ENCODE peak calls at places on chromosomes 4 and X, in seven cellular contexts. One of them, this sample, is unnamed.

GRCh38 chrX:10186355-10186754 is 29.6 kb downstream of the CLCN4 start:
- DNase-seq in T-helper 2 cell: no peak
- DNase-seq in tibial artery: no peak
- DNase-seq in ecto neural progenitor cell: no peak
- DNase-seq in stimulated activated CD4-positive, alpha-beta T cell treated with anti-CD3 and anti-CD28 coated beads, TNF-alpha, amount 100 ng/mL, for 4 hours: no peak
- DNase-seq in activated naive CD4-positive, alpha-beta T cell treated with anti-CD3 and anti-CD28 coated beads for 36 hours: no peak
- DNase-seq in omental fat pad: no peak
- DNase-seq in this sample: no peak

GRCh38 chr4:73170518-73171198 is 87.9 kb downstream of the ANKRD17 start:
- DNase-seq in stimulated activated CD4-positive, alpha-beta T cell treated with anti-CD3 and anti-CD28 coated beads, TNF-alpha, amount 100 ng/mL, for 4 hours: no peak
- DNase-seq in tibial artery: no peak
- DNase-seq in activated naive CD4-positive, alpha-beta T cell treated with anti-CD3 and anti-CD28 coated beads for 36 hours: no peak
- DNase-seq in T-helper 2 cell: no peak
- DNase-seq in ecto neural progenitor cell: no peak
- DNase-seq in omental fat pad: no peak
- DNase-seq in this sample: no peak

GRCh38 chr4:665381-665750 is 8.7 kb downstream of the ATP5ME start:
- DNase-seq in activated naive CD4-positive, alpha-beta T cell treated with anti-CD3 and anti-CD28 coated beads for 36 hours: no peak
- DNase-seq in T-helper 2 cell: no peak
- DNase-seq in tibial artery: no peak
- DNase-seq in stimulated activated CD4-positive, alpha-beta T cell treated with anti-CD3 and anti-CD28 coated beads, TNF-alpha, amount 100 ng/mL, for 4 hours: no peak
- DNase-seq in ecto neural progenitor cell: no peak
- DNase-seq in omental fat pad: no peak
- DNase-seq in this sample: no peak

GRCh38 chr4:174521800-174522182 is 497 bp downstream of the HPGD start:
- DNase-seq in ecto neural progenitor cell: peak
- DNase-seq in stimulated activated CD4-positive, alpha-beta T cell treated with anti-CD3 and anti-CD28 coated beads, TNF-alpha, amount 100 ng/mL, for 4 hours: no peak
- DNase-seq in omental fat pad: no peak
- DNase-seq in T-helper 2 cell: no peak
- DNase-seq in activated naive CD4-positive, alpha-beta T cell treated with anti-CD3 and anti-CD28 coated beads for 36 hours: peak
- DNase-seq in tibial artery: no peak
- DNase-seq in this sample: no peak

GRCh38 chrX:130094712-130095111 is 15.6 kb downstream of the ELF4 start:
- DNase-seq in T-helper 2 cell: no peak
- DNase-seq in stimulated activated CD4-positive, alpha-beta T cell treated with anti-CD3 and anti-CD28 coated beads, TNF-alpha, amount 100 ng/mL, for 4 hours: no peak
- DNase-seq in omental fat pad: no peak
- DNase-seq in ecto neural progenitor cell: no peak
- DNase-seq in tibial artery: no peak
- DNase-seq in activated naive CD4-positive, alpha-beta T cell treated with anti-CD3 and anti-CD28 coated beads for 36 hours: no peak
- DNase-seq in this sample: no peak

GRCh38 chr4:78372282-78372988 is 179.1 kb upstream of the ANXA3 start:
- DNase-seq in tibial artery: no peak
- DNase-seq in T-helper 2 cell: no peak
- DNase-seq in omental fat pad: no peak
- DNase-seq in activated naive CD4-positive, alpha-beta T cell treated with anti-CD3 and anti-CD28 coated beads for 36 hours: no peak
- DNase-seq in ecto neural progenitor cell: no peak
- DNase-seq in stimulated activated CD4-positive, alpha-beta T cell treated with anti-CD3 and anti-CD28 coated beads, TNF-alpha, amount 100 ng/mL, for 4 hours: no peak
- DNase-seq in this sample: no peak

GRCh38 chrX:45807572-45808425 is 607.1 kb upstream of the DIPK2B start:
- DNase-seq in activated naive CD4-positive, alpha-beta T cell treated with anti-CD3 and anti-CD28 coated beads for 36 hours: peak
- DNase-seq in ecto neural progenitor cell: no peak
- DNase-seq in stimulated activated CD4-positive, alpha-beta T cell treated with anti-CD3 and anti-CD28 coated beads, TNF-alpha, amount 100 ng/mL, for 4 hours: no peak
- DNase-seq in omental fat pad: no peak
- DNase-seq in T-helper 2 cell: no peak
- DNase-seq in tibial artery: no peak
- DNase-seq in this sample: no peak

GRCh38 chrX:38806875-38807601 is 5.8 kb downstream of the MID1IP1 start:
- DNase-seq in stimulated activated CD4-positive, alpha-beta T cell treated with anti-CD3 and anti-CD28 coated beads, TNF-alpha, amount 100 ng/mL, for 4 hours: no peak
- DNase-seq in ecto neural progenitor cell: no peak
- DNase-seq in activated naive CD4-positive, alpha-beta T cell treated with anti-CD3 and anti-CD28 coated beads for 36 hours: no peak
- DNase-seq in omental fat pad: no peak
- DNase-seq in tibial artery: no peak
- DNase-seq in T-helper 2 cell: no peak
- DNase-seq in this sample: no peak

GRCh38 chrX:129115104-129115503 is 408.2 kb downstream of the SMARCA1 start:
- DNase-seq in activated naive CD4-positive, alpha-beta T cell treated with anti-CD3 and anti-CD28 coated beads for 36 hours: peak
- DNase-seq in omental fat pad: no peak
- DNase-seq in T-helper 2 cell: no peak
- DNase-seq in ecto neural progenitor cell: peak
- DNase-seq in stimulated activated CD4-positive, alpha-beta T cell treated with anti-CD3 and anti-CD28 coated beads, TNF-alpha, amount 100 ng/mL, for 4 hours: no peak
- DNase-seq in tibial artery: no peak
- DNase-seq in this sample: no peak